ENCODE peak calls at places on chromosomes 2 and 18, in seven cellular contexts. L, C, E, I, U, F and R are unnamed samples.

GRCh38 chr18:42860011-42860410 is 255.5 kb downstream of the RIT2 start:
- DNase-seq in L (no peak), C (no peak), E (no peak), I (no peak), U (no peak), F (no peak), R (no peak)

GRCh38 chr2:20400787-20401494 is 45.9 kb upstream of the RHOB start:
- DNase-seq in L (no peak), C (no peak), E (no peak), I (no peak), U (no peak), F (no peak), R (no peak)

GRCh38 chr18:23825978-23826405 is 136.7 kb downstream of the LAMA3 start:
- DNase-seq in L (peak), C (no peak), E (peak), I (no peak), U (peak), F (peak), R (peak)

GRCh38 chr2:160207804-160208661 is 8.0 kb upstream of the ITGB6 start:
- DNase-seq in L (peak), C (no peak), E (peak), I (no peak), U (peak), F (peak), R (peak)

GRCh38 chr2:99088017-99088416 is 53.5 kb upstream of the C2orf15 start:
- DNase-seq in L (no peak), C (no peak), E (no peak), I (no peak), U (no peak), F (no peak), R (no peak)

GRCh38 chr2:20592106-20593071 is 58.5 kb downstream of the HS1BP3 start:
- DNase-seq in L (no peak), C (no peak), E (peak), I (no peak), U (no peak), F (peak), R (no peak)

GRCh38 chr2:168976034-168976654 is 55.0 kb downstream of the ABCB11 start:
- DNase-seq in L (no peak), C (no peak), E (no peak), I (no peak), U (no peak), F (no peak), R (no peak)

GRCh38 chr2:135974036-135974435 is 11.4 kb downstream of the DARS1 start:
- DNase-seq in L (no peak), C (no peak), E (no peak), I (no peak), U (peak), F (no peak), R (no peak)

GRCh38 chr2:238439093-238439849 is 12.5 kb downstream of the ASB1 start:
- DNase-seq in L (peak), C (no peak), E (peak), I (peak), U (peak), F (no peak), R (peak)

GRCh38 chr2:201470821-201471731 is 19.5 kb downstream of the STRADB start:
- DNase-seq in L (no peak), C (no peak), E (no peak), I (no peak), U (no peak), F (no peak), R (no peak)

GRCh38 chr2:190927257-190927656 is 46.6 kb downstream of the GLS start:
- DNase-seq in L (no peak), C (no peak), E (no peak), I (no peak), U (no peak), F (no peak), R (no peak)

GRCh38 chr18:58228762-58229161 is 184.7 kb downstream of the NEDD4L start:
- DNase-seq in L (no peak), C (no peak), E (no peak), I (no peak), U (no peak), F (no peak), R (no peak)

GRCh38 chr2:98480598-98480997 is 35.9 kb downstream of the INPP4A start:
- DNase-seq in L (no peak), C (no peak), E (no peak), I (no peak), U (no peak), F (no peak), R (no peak)

GRCh38 chr2:183604065-183604464 is 479.8 kb downstream of the NUP35 start:
- DNase-seq in L (no peak), C (no peak), E (no peak), I (no peak), U (no peak), F (no peak), R (no peak)

GRCh38 chr2:16962459-16962858 is 296.8 kb upstream of the CYRIA start:
- DNase-seq in L (no peak), C (no peak), E (no peak), I (no peak), U (no peak), F (no peak), R (no peak)

GRCh38 chr2:72527424-72527823 is 298.4 kb downstream of the EXOC6B start:
- DNase-seq in L (no peak), C (no peak), E (no peak), I (no peak), U (no peak), F (no peak), R (no peak)

GRCh38 chr2:109344270-109344805 is 215.3 kb downstream of the SH3RF3 start:
- DNase-seq in L (no peak), C (no peak), E (no peak), I (no peak), U (no peak), F (no peak), R (no peak)

GRCh38 chr2:141737463-141737862 is 393.4 kb downstream of the LRP1B start:
- DNase-seq in L (no peak), C (no peak), E (no peak), I (no peak), U (no peak), F (no peak), R (no peak)